ENCODE peak calls at places on chromosomes 6 and 20, in eight cellular contexts. S is GM23338, H is GM12878, E is HCT116, V is HepG2, N is SK-N-SH, A is HL-60, G is K562. B is an unnamed sample.

GRCh38 chr6:139635401-139636130 is 261.1 kb upstream of the CITED2 start:
- DNase-seq in S (no peak), H (no peak), E (no peak), V (no peak), N (no peak), A (no peak), G (no peak), B (no peak)

GRCh38 chr6:106082735-106083398 is 3.3 kb upstream of the PRDM1 start:
- DNase-seq in S (no peak), H (no peak), E (no peak), V (no peak), N (no peak), A (no peak), G (no peak), B (no peak)

GRCh38 chr20:59703046-59703445 is 98.7 kb downstream of the PHACTR3 start:
- DNase-seq in S (no peak), H (no peak), E (no peak), V (no peak), N (no peak), A (no peak), G (no peak), B (no peak)

GRCh38 chr20:815914-816606 is 17.5 kb upstream of the FAM110A start:
- DNase-seq in S (peak; percentile 91), H (no peak), E (peak; percentile 56), V (peak; percentile 70), N (peak; percentile 76), A (no peak), G (peak; percentile 63), B (peak; percentile 60)

GRCh38 chr6:48176909-48177308 is 65.9 kb upstream of the PTCHD4 start:
- DNase-seq in S (no peak), H (no peak), E (no peak), V (no peak), N (no peak), A (no peak), G (no peak), B (no peak)

GRCh38 chr6:3315068-3315467 is 56.3 kb downstream of the PSMG4 start:
- DNase-seq in S (no peak), H (no peak), E (no peak), V (no peak), N (no peak), A (no peak), G (no peak), B (no peak)

GRCh38 chr20:45433316-45433715 is 17.4 kb downstream of the PIGT start:
- DNase-seq in S (peak; percentile 60), H (no peak), E (no peak), V (no peak), N (no peak), A (no peak), G (no peak), B (no peak)

GRCh38 chr6:63941747-63942470 is 306.3 kb downstream of the PHF3 start:
- DNase-seq in S (no peak), H (no peak), E (no peak), V (peak; percentile 94), N (no peak), A (no peak), G (no peak), B (no peak)

GRCh38 chr6:5475779-5476178 is 214.5 kb downstream of the FARS2 start:
- DNase-seq in S (no peak), H (no peak), E (no peak), V (no peak), N (no peak), A (no peak), G (peak; percentile 18), B (no peak)

GRCh38 chr6:100612101-100612500 is 147.4 kb upstream of the SIM1 start:
- DNase-seq in S (no peak), H (no peak), E (no peak), V (no peak), N (no peak), A (no peak), G (no peak), B (no peak)

GRCh38 chr6:3286641-3287171 is 28.0 kb downstream of the PSMG4 start:
- DNase-seq in S (no peak), H (no peak), E (no peak), V (no peak), N (no peak), A (no peak), G (no peak), B (no peak)

GRCh38 chr6:146546440-146546839 is 2.8 kb downstream of the RAB32 start:
- DNase-seq in S (peak; percentile 11), H (no peak), E (no peak), V (peak; percentile 24), N (no peak), A (peak; percentile 58), G (no peak), B (peak; percentile 72)

GRCh38 chr6:163460307-163460782 is 45.8 kb downstream of the QKI start:
- DNase-seq in S (no peak), H (peak; percentile 57), E (no peak), V (no peak), N (no peak), A (no peak), G (no peak), B (peak; percentile 22)

GRCh38 chr6:51184046-51184445 is 365.4 kb downstream of the TFAP2B start:
- DNase-seq in S (no peak), H (no peak), E (no peak), V (no peak), N (no peak), A (no peak), G (no peak), B (no peak)

GRCh38 chr6:166258854-166259276 is 49.3 kb downstream of the PRR18 start:
- DNase-seq in S (no peak), H (no peak), E (no peak), V (no peak), N (no peak), A (peak; percentile 79), G (no peak), B (no peak)

GRCh38 chr6:166257911-166258318 is 50.3 kb downstream of the PRR18 start:
- DNase-seq in S (no peak), H (no peak), E (no peak), V (no peak), N (no peak), A (no peak), G (no peak), B (no peak)

GRCh38 chr6:166259296-166259977 is 48.8 kb downstream of the PRR18 start:
- DNase-seq in S (peak; percentile 27), H (no peak), E (no peak), V (no peak), N (no peak), A (no peak), G (no peak), B (no peak)

GRCh38 chr6:166266336-166266735 is 41.9 kb downstream of the PRR18 start:
- DNase-seq in S (no peak), H (no peak), E (no peak), V (no peak), N (no peak), A (no peak), G (no peak), B (no peak)

DNA sequence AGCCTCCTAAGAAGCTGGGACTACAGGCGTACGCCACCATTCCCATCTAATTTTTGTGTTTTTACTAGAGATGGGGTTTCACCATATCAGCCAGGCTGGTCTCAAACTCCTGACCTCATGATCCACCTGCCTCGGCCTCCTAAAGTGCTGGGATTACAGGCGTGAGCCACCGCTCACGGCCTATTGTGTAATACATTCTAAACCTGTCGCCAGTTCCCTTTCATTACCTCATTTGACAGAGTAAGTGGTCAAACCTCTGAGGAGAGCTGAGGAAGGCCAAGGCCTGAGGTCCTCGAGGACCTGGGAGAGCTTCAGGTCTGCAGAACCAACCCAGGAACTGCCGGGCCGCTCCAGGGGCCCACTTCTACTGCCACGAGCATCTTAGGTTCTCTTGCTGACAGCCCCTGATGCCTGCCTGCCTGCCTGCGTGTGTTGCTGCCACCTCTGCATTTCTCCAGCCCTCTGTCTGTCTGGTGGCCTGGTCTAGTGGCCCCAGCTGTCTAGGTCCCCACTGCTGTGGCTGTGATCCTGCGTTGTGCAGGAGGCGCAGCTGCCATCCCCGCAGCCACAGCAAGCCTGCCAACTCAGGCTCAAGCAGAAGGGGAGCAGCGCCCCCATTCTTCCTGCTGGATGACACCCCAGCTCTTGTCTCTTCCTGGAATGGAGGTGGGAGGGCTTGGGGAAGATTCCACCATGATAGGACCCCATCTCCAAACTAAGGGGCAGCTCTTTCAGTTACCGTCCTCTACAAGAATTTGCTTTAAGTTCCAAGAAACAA is 45.3 kb downstream of the PRR18 start:
- DNase-seq in S (no peak), H (no peak), E (no peak), V (no peak), N (no peak), A (peak; percentile 78), G (no peak), B (no peak)
- H3K27me3 ChIP-seq in S (peaks cover 34% of the 10 kb centered on the region), H (no peaks in the 10 kb centered on the region), E (no peaks in the 10 kb centered on the region), V (no peaks in the 10 kb centered on the region), N (peaks cover 18% of the 10 kb centered on the region), A (no peaks in the 10 kb centered on the region), G (peaks cover 23% of the 10 kb centered on the region), B (peaks cover 2% of the 10 kb centered on the region)

GRCh38 chr6:38155144-38155543 is 335.6 kb downstream of the ZFAND3 start:
- DNase-seq in S (no peak), H (no peak), E (no peak), V (peak; percentile 63), N (no peak), A (no peak), G (no peak), B (no peak)
- TF ChIP-seq POLR2AphosphoS5 in S (no peak), H (no peak), E (no peak), V (no peak), N (no peak), A (no peak), G (no peak), B (no peak)

DNA sequence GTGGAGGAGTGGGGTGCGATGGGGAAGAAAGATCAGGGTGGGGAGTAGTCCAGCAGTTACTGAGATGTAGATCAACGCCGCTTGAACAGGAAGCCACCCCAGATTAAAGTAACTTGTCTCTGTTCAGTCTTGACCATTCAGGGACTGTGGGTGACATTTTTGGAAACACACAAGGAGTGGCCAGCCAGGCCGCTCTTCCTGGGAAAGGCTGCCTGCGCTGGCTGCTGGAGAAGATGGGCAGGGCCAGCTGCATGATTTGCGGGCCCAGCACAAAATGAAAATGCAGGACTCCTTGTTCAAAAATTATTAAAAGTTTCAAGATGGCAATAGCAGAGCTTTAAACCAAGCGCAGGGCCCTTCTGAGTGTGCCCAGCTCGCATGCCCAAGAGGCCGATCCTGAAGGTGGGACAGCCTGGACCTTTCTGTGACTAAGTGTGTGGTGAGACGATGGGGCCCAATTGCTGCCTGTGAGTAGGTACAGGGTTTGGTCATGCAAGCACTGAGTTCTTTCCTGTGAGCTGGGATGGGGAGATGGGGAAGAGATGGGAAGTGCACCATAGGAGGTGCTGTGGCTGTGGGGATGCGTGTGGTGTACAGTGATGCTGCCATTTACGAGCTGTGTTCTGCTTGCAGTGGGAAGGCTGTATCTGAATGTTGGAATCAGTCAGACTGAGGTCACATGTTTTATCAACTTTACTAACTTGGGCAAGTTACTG is 51.3 kb downstream of the DAAM2 start:
- DNase-seq in S (no peak), H (no peak), E (peak; percentile 4), V (no peak), N (peak; percentile 36), A (no peak), G (no peak), B (no peak)
- TF ChIP-seq REST in S (no peak), H (no peak), E (no peak), V (no peak), N (no peak), A (no peak), G (no peak), B (no peak)

GRCh38 chr6:159053781-159054398 is 9.1 kb upstream of the TAGAP start:
- DNase-seq in S (no peak), H (no peak), E (no peak), V (no peak), N (no peak), A (no peak), G (no peak), B (no peak)
- H3K27me3 ChIP-seq in S (no peaks in the 10 kb centered on the region), H (no peaks in the 10 kb centered on the region), E (peaks cover 9% of the 10 kb centered on the region), V (peaks cover 9% of the 10 kb centered on the region), N (peaks cover 46% of the 10 kb centered on the region), A (no peaks in the 10 kb centered on the region), G (peaks cover 50% of the 10 kb centered on the region), B (peaks cover 42% of the 10 kb centered on the region)

B was measured in Panc1.